ENCODE peak calls at places on chromosomes 1 and 21, in five cellular contexts. S, H, B, Y and M are unnamed samples.

GRCh38 chr1:150187560-150187931 is 37.8 kb downstream of the PLEKHO1 start:
- DNase-seq in S (no peak), H (no peak), B (no peak), Y (no peak), M (no peak)

GRCh38 chr1:165449121-165449520 is 4.2 kb upstream of the RXRG start:
- DNase-seq in S (no peak), H (no peak), B (no peak), Y (no peak), M (no peak)

GRCh38 chr1:1603671-1604373 is 3.9 kb upstream of the FNDC10 start:
- DNase-seq in S (no peak), H (no peak), B (no peak), Y (no peak), M (no peak)

GRCh38 chr21:30216041-30216723 is at the start of gene CLDN8:
- DNase-seq in S (no peak), H (no peak), B (no peak), Y (no peak), M (no peak)

GRCh38 chr1:81799939-81800740 is 594 bp upstream of the ADGRL2 start:
- DNase-seq in S (no peak), H (no peak), B (no peak), Y (no peak), M (no peak)

GRCh38 chr1:182262425-182262824 is 129.2 kb downstream of the GLUL start:
- DNase-seq in S (no peak), H (no peak), B (peak), Y (no peak), M (no peak)

GRCh38 chr21:43982489-43983078 is 29.5 kb upstream of the TRAPPC10 start:
- DNase-seq in S (no peak), H (no peak), B (no peak), Y (no peak), M (no peak)

GRCh38 chr1:41500378-41500777 is 15.9 kb upstream of the EDN2 start:
- DNase-seq in S (no peak), H (no peak), B (no peak), Y (no peak), M (no peak)

GRCh38 chr1:109427171-109427467 is 871 bp upstream of the PSMA5 start:
- DNase-seq in S (no peak), H (no peak), B (no peak), Y (no peak), M (no peak)

GRCh38 chr1:58577676-58578073 is 623 bp upstream of the TACSTD2 start:
- DNase-seq in S (no peak), H (no peak), B (no peak), Y (no peak), M (no peak)

GRCh38 chr1:227002531-227003049 is 62.5 kb downstream of the COQ8A start:
- DNase-seq in S (no peak), H (no peak), B (peak), Y (no peak), M (no peak)

GRCh38 chr1:223631367-223631977 is 34.0 kb downstream of the CAPN8 start:
- DNase-seq in S (no peak), H (no peak), B (no peak), Y (no peak), M (no peak)

GRCh38 chr1:198934901-198935301 is 296.1 kb downstream of the PTPRC start:
- DNase-seq in S (no peak), H (no peak), B (peak), Y (peak), M (no peak)

GRCh38 chr1:6888268-6888667 is 103.0 kb downstream of the CAMTA1 start:
- DNase-seq in S (no peak), H (no peak), B (no peak), Y (no peak), M (no peak)

GRCh38 chr21:36150192-36150711 is 6.4 kb upstream of the DOP1B start:
- DNase-seq in S (no peak), H (no peak), B (peak), Y (peak), M (no peak)

GRCh38 chr1:218886472-218886871 is 287.2 kb upstream of the LYPLAL1 start:
- DNase-seq in S (no peak), H (no peak), B (no peak), Y (no peak), M (no peak)
- TF ChIP-seq CTCF in S (no peak), H (no peak), B (no peak), Y (no peak), M (no peak)

DNA sequence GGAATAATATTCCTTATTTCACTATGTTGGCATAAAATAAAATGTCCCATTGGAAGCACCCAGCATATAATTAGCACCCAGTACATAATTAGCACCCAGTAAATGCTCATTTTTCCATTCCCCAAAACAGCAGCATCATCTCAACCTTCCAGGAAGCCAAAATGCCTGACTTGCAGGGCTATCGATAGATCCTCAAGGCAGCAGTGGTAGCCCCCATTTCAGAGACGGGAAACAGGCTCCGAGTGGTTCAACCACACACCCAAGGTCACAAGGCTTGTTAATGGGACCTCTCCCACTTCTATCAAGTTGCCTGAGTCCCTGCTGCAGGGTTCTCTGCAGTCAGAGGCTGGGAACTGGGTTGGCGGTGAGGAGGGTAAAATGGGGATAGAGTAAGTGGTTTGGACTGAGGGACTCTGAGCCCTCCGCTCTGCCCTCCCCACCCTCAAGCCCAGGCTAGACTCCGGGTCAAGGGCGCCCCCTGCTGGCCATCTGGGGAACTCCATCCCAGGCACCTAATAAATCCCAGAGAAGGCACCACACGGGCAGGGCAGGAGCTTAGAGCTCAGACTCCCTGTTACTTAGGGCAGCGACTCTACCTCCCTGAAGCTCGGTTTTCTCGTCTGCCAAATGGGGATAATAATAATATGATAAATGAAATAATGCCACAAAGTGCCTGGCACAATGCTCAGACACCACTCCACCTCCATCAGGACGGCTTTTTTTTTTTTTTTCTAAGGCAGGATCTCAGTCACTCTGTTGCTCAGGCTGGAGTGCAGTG is 21.9 kb upstream of the LAPTM5 start:
- DNase-seq in S (peak), H (peak), B (peak), Y (no peak), M (no peak)
- TF ChIP-seq POLR2AphosphoS5 in S (no peak), H (peak), B (no peak), Y (no peak), M (peak)

GRCh38 chr1:159161719-159162026 is 9.7 kb upstream of the CADM3 start:
- DNase-seq in S (no peak), H (no peak), B (no peak), Y (no peak), M (no peak)

GRCh38 chr1:159162511-159163265 is 8.7 kb upstream of the CADM3 start:
- DNase-seq in S (no peak), H (no peak), B (peak), Y (no peak), M (no peak)

GRCh38 chr1:159163609-159164008 is 7.8 kb upstream of the CADM3 start:
- DNase-seq in S (no peak), H (no peak), B (no peak), Y (no peak), M (no peak)

GRCh38 chr1:159161001-159161718 is 10.3 kb upstream of the CADM3 start:
- DNase-seq in S (peak), H (no peak), B (peak), Y (peak), M (no peak)
- H3K4me3 ChIP-seq in S (no peak), H (no peak), B (no peak), Y (no peak), M (no peak)

GRCh38 chr1:228166170-228166936 is 749 bp downstream of the IBA57 start:
- DNase-seq in S (peak), H (peak), B (peak), Y (no peak), M (no peak)
- TF ChIP-seq CTCF in S (no peak), H (peak), B (peak), Y (peak), M (no peak)

GRCh38 chr1:21631944-21632887 is 36.9 kb downstream of the RAP1GAP start:
- DNase-seq in S (no peak), H (no peak), B (no peak), Y (no peak), M (no peak)
- TF ChIP-seq POLR2AphosphoS5 in S (no peak), H (no peak), B (no peak), Y (no peak), M (no peak)

GRCh38 chr1:243421784-243422183 is 165.9 kb downstream of the SDCCAG8 start:
- DNase-seq in S (no peak), H (no peak), B (peak), Y (no peak), M (no peak)
- H3K4me3 ChIP-seq in S (peak), H (no peak), B (no peak), Y (no peak), M (no peak)

GRCh38 chr1:97674517-97674916 is 246.3 kb downstream of the DPYD start:
- DNase-seq in S (no peak), H (no peak), B (no peak), Y (no peak), M (no peak)

DNA sequence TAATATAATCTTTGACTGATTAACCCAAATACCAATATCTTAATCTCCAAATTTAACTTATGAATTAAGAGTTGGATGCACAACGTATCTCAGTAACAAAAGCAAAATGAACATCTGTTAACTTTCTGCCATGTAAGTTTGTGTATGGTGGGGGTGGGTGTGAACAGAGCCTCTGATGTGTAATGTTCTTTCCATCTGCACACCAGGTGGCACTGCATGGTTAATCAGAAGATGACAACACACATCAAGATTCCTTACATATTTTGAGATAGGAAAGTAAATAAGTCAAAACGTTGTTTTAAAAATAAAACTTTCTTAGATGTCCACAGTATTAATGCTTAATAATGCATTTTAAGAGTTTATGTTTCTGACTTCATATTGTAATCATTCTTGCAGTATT is 251.9 kb downstream of the DPYD start:
- DNase-seq in S (peak), H (no peak), B (no peak), Y (no peak), M (no peak)
- TF ChIP-seq CTCF in S (peak), H (no peak), B (no peak), Y (no peak), M (no peak)

GRCh38 chr1:236067854-236068454 is 3.1 kb upstream of the NID1 start:
- DNase-seq in S (no peak), H (no peak), B (no peak), Y (no peak), M (no peak)
- TF ChIP-seq POLR2AphosphoS5 in S (no peak), H (peak), B (no peak), Y (no peak), M (peak)